ENCODE peak calls at places on chromosomes 6 and 20, in five cellular contexts. Y is NCI-H187, S is T-helper 17 cell, R is AML-193, G is G401. X is an unnamed sample.

GRCh38 chr6:44049163-44049988 is 77.9 kb downstream of the MRPL14 start:
- DNase-seq in R (no peak), G (no peak), S (no peak), Y (no peak), X (no peak)

GRCh38 chr20:33387177-33387576 is 14.1 kb downstream of the CDK5RAP1 start:
- DNase-seq in S (no peak), Y (no peak), R (no peak), G (no peak), X (no peak)

GRCh38 chr6:16739329-16739801 is 21.9 kb downstream of the ATXN1 start:
- DNase-seq in S (no peak), R (no peak), Y (no peak), G (peak), X (peak)

GRCh38 chr6:119443993-119444641 is 94.6 kb upstream of the MAN1A1 start:
- DNase-seq in G (no peak), Y (no peak), R (no peak), S (no peak), X (no peak)

GRCh38 chr6:134740473-134741192 is 209.3 kb downstream of the ALDH8A1 start:
- DNase-seq in G (no peak), S (no peak), R (no peak), Y (no peak), X (peak)

GRCh38 chr6:97189767-97190166 is 93.2 kb downstream of the MMS22L start:
- DNase-seq in R (no peak), Y (no peak), S (no peak), G (no peak), X (no peak)

GRCh38 chr20:56285496-56285895 is 37.0 kb downstream of the MC3R start:
- DNase-seq in S (no peak), G (no peak), Y (no peak), R (peak), X (no peak)

GRCh38 chr20:54692168-54692887 is 216.9 kb downstream of the DOK5 start:
- DNase-seq in G (no peak), R (no peak), Y (no peak), S (no peak), X (peak)

GRCh38 chr6:79872986-79873385 is 74.4 kb downstream of the ELOVL4 start:
- DNase-seq in Y (no peak), S (no peak), R (peak), G (no peak), X (no peak)

GRCh38 chr6:137832110-137832509 is 34.9 kb upstream of the TNFAIP3 start:
- DNase-seq in Y (no peak), R (no peak), S (no peak), G (no peak), X (no peak)